ENCODE peak calls at places on chromosomes 13 and 19, in nine cellular contexts. One of them, this sample, is unnamed.

GRCh38 chr13:33285420-33286124 is at the start of gene STARD13:
- DNase-seq in body of pancreas: peak
- DNase-seq in dorsolateral prefrontal cortex: peak
- DNase-seq in anterior cingulate cortex: peak
- DNase-seq in stimulated activated CD8-positive, alpha-beta memory T cell treated with anti-CD3 and anti-CD28 coated beads, Interleukin-15, amount 100 ng/mL, for 24 hours: no peak
- DNase-seq in RPMI7951: peak
- DNase-seq in stimulated activated CD4-positive, alpha-beta T cell treated with anti-CD3 and anti-CD28 coated beads, Interleukin-1b, Interleukin-23, amount 100 ng/mL, for 1 hour: no peak
- DNase-seq in upper lobe of left lung: no peak
- DNase-seq in HS-5: peak
- DNase-seq in this sample: no peak

GRCh38 chr13:40456397-40456958 is 210.0 kb downstream of the FOXO1 start:
- DNase-seq in body of pancreas: no peak
- DNase-seq in dorsolateral prefrontal cortex: no peak
- DNase-seq in anterior cingulate cortex: no peak
- DNase-seq in stimulated activated CD8-positive, alpha-beta memory T cell treated with anti-CD3 and anti-CD28 coated beads, Interleukin-15, amount 100 ng/mL, for 24 hours: no peak
- DNase-seq in RPMI7951: no peak
- DNase-seq in stimulated activated CD4-positive, alpha-beta T cell treated with anti-CD3 and anti-CD28 coated beads, Interleukin-1b, Interleukin-23, amount 100 ng/mL, for 1 hour: no peak
- DNase-seq in upper lobe of left lung: no peak
- DNase-seq in HS-5: no peak
- DNase-seq in this sample: no peak

GRCh38 chr13:43153436-43154082 is 130.2 kb downstream of the DNAJC15 start:
- DNase-seq in body of pancreas: no peak
- DNase-seq in dorsolateral prefrontal cortex: no peak
- DNase-seq in anterior cingulate cortex: no peak
- DNase-seq in stimulated activated CD8-positive, alpha-beta memory T cell treated with anti-CD3 and anti-CD28 coated beads, Interleukin-15, amount 100 ng/mL, for 24 hours: no peak
- DNase-seq in RPMI7951: peak
- DNase-seq in stimulated activated CD4-positive, alpha-beta T cell treated with anti-CD3 and anti-CD28 coated beads, Interleukin-1b, Interleukin-23, amount 100 ng/mL, for 1 hour: no peak
- DNase-seq in upper lobe of left lung: no peak
- DNase-seq in HS-5: peak
- DNase-seq in this sample: no peak

GRCh38 chr19:50460161-50460765 is 16.0 kb upstream of the EMC10 start:
- DNase-seq in body of pancreas: no peak
- DNase-seq in dorsolateral prefrontal cortex: no peak
- DNase-seq in anterior cingulate cortex: no peak
- DNase-seq in stimulated activated CD8-positive, alpha-beta memory T cell treated with anti-CD3 and anti-CD28 coated beads, Interleukin-15, amount 100 ng/mL, for 24 hours: no peak
- DNase-seq in RPMI7951: peak
- DNase-seq in stimulated activated CD4-positive, alpha-beta T cell treated with anti-CD3 and anti-CD28 coated beads, Interleukin-1b, Interleukin-23, amount 100 ng/mL, for 1 hour: no peak
- DNase-seq in upper lobe of left lung: no peak
- DNase-seq in HS-5: peak
- DNase-seq in this sample: no peak

GRCh38 chr19:34241513-34242337 is 12.6 kb upstream of the GARRE1 start:
- DNase-seq in body of pancreas: peak
- DNase-seq in dorsolateral prefrontal cortex: no peak
- DNase-seq in anterior cingulate cortex: no peak
- DNase-seq in stimulated activated CD8-positive, alpha-beta memory T cell treated with anti-CD3 and anti-CD28 coated beads, Interleukin-15, amount 100 ng/mL, for 24 hours: no peak
- DNase-seq in RPMI7951: no peak
- DNase-seq in stimulated activated CD4-positive, alpha-beta T cell treated with anti-CD3 and anti-CD28 coated beads, Interleukin-1b, Interleukin-23, amount 100 ng/mL, for 1 hour: no peak
- DNase-seq in upper lobe of left lung: peak
- DNase-seq in HS-5: no peak
- DNase-seq in this sample: peak

GRCh38 chr19:5360003-5360820 is 19.6 kb upstream of the PTPRS start:
- DNase-seq in body of pancreas: no peak
- DNase-seq in dorsolateral prefrontal cortex: no peak
- DNase-seq in anterior cingulate cortex: no peak
- DNase-seq in stimulated activated CD8-positive, alpha-beta memory T cell treated with anti-CD3 and anti-CD28 coated beads, Interleukin-15, amount 100 ng/mL, for 24 hours: no peak
- DNase-seq in RPMI7951: peak
- DNase-seq in stimulated activated CD4-positive, alpha-beta T cell treated with anti-CD3 and anti-CD28 coated beads, Interleukin-1b, Interleukin-23, amount 100 ng/mL, for 1 hour: no peak
- DNase-seq in upper lobe of left lung: no peak
- DNase-seq in HS-5: no peak
- DNase-seq in this sample: no peak

GRCh38 chr19:17294051-17294891 is 9.0 kb downstream of the ABHD8 start:
- DNase-seq in body of pancreas: no peak
- DNase-seq in dorsolateral prefrontal cortex: no peak
- DNase-seq in anterior cingulate cortex: no peak
- DNase-seq in stimulated activated CD8-positive, alpha-beta memory T cell treated with anti-CD3 and anti-CD28 coated beads, Interleukin-15, amount 100 ng/mL, for 24 hours: peak
- DNase-seq in RPMI7951: no peak
- DNase-seq in stimulated activated CD4-positive, alpha-beta T cell treated with anti-CD3 and anti-CD28 coated beads, Interleukin-1b, Interleukin-23, amount 100 ng/mL, for 1 hour: peak
- DNase-seq in upper lobe of left lung: peak
- DNase-seq in HS-5: no peak
- DNase-seq in this sample: peak

GRCh38 chr13:110283661-110284516 is 23.1 kb downstream of the COL4A1 start:
- DNase-seq in body of pancreas: no peak
- DNase-seq in dorsolateral prefrontal cortex: no peak
- DNase-seq in anterior cingulate cortex: no peak
- DNase-seq in stimulated activated CD8-positive, alpha-beta memory T cell treated with anti-CD3 and anti-CD28 coated beads, Interleukin-15, amount 100 ng/mL, for 24 hours: no peak
- DNase-seq in RPMI7951: peak
- DNase-seq in stimulated activated CD4-positive, alpha-beta T cell treated with anti-CD3 and anti-CD28 coated beads, Interleukin-1b, Interleukin-23, amount 100 ng/mL, for 1 hour: no peak
- DNase-seq in upper lobe of left lung: no peak
- DNase-seq in HS-5: no peak
- DNase-seq in this sample: no peak

GRCh38 chr19:38709119-38709518 is 35.2 kb downstream of the CAPN12 start:
- DNase-seq in body of pancreas: no peak
- DNase-seq in dorsolateral prefrontal cortex: no peak
- DNase-seq in anterior cingulate cortex: no peak
- DNase-seq in stimulated activated CD8-positive, alpha-beta memory T cell treated with anti-CD3 and anti-CD28 coated beads, Interleukin-15, amount 100 ng/mL, for 24 hours: no peak
- DNase-seq in RPMI7951: no peak
- DNase-seq in stimulated activated CD4-positive, alpha-beta T cell treated with anti-CD3 and anti-CD28 coated beads, Interleukin-1b, Interleukin-23, amount 100 ng/mL, for 1 hour: no peak
- DNase-seq in upper lobe of left lung: no peak
- DNase-seq in HS-5: no peak
- DNase-seq in this sample: no peak

GRCh38 chr13:105846923-105847322 is 688.5 kb downstream of the EFNB2 start:
- DNase-seq in body of pancreas: no peak
- DNase-seq in dorsolateral prefrontal cortex: no peak
- DNase-seq in anterior cingulate cortex: no peak
- DNase-seq in stimulated activated CD8-positive, alpha-beta memory T cell treated with anti-CD3 and anti-CD28 coated beads, Interleukin-15, amount 100 ng/mL, for 24 hours: no peak
- DNase-seq in RPMI7951: no peak
- DNase-seq in stimulated activated CD4-positive, alpha-beta T cell treated with anti-CD3 and anti-CD28 coated beads, Interleukin-1b, Interleukin-23, amount 100 ng/mL, for 1 hour: no peak
- DNase-seq in upper lobe of left lung: no peak
- DNase-seq in HS-5: no peak
- DNase-seq in this sample: no peak

GRCh38 chr19:54433697-54434096 is 15.3 kb upstream of the LENG8 start:
- DNase-seq in body of pancreas: no peak
- DNase-seq in dorsolateral prefrontal cortex: no peak
- DNase-seq in anterior cingulate cortex: no peak
- DNase-seq in stimulated activated CD8-positive, alpha-beta memory T cell treated with anti-CD3 and anti-CD28 coated beads, Interleukin-15, amount 100 ng/mL, for 24 hours: no peak
- DNase-seq in RPMI7951: no peak
- DNase-seq in stimulated activated CD4-positive, alpha-beta T cell treated with anti-CD3 and anti-CD28 coated beads, Interleukin-1b, Interleukin-23, amount 100 ng/mL, for 1 hour: no peak
- DNase-seq in upper lobe of left lung: no peak
- DNase-seq in HS-5: no peak
- DNase-seq in this sample: no peak

GRCh38 chr13:78341032-78341431 is 262.3 kb downstream of the POU4F1 start:
- DNase-seq in body of pancreas: no peak
- DNase-seq in dorsolateral prefrontal cortex: no peak
- DNase-seq in anterior cingulate cortex: no peak
- DNase-seq in stimulated activated CD8-positive, alpha-beta memory T cell treated with anti-CD3 and anti-CD28 coated beads, Interleukin-15, amount 100 ng/mL, for 24 hours: no peak
- DNase-seq in RPMI7951: no peak
- DNase-seq in stimulated activated CD4-positive, alpha-beta T cell treated with anti-CD3 and anti-CD28 coated beads, Interleukin-1b, Interleukin-23, amount 100 ng/mL, for 1 hour: no peak
- DNase-seq in upper lobe of left lung: no peak
- DNase-seq in HS-5: no peak
- DNase-seq in this sample: no peak

GRCh38 chr19:52366414-52366824 is 3.3 kb upstream of the ZNF880 start:
- DNase-seq in body of pancreas: no peak
- DNase-seq in dorsolateral prefrontal cortex: no peak
- DNase-seq in anterior cingulate cortex: no peak
- DNase-seq in stimulated activated CD8-positive, alpha-beta memory T cell treated with anti-CD3 and anti-CD28 coated beads, Interleukin-15, amount 100 ng/mL, for 24 hours: no peak
- DNase-seq in RPMI7951: no peak
- DNase-seq in stimulated activated CD4-positive, alpha-beta T cell treated with anti-CD3 and anti-CD28 coated beads, Interleukin-1b, Interleukin-23, amount 100 ng/mL, for 1 hour: no peak
- DNase-seq in upper lobe of left lung: no peak
- DNase-seq in HS-5: no peak
- DNase-seq in this sample: no peak

GRCh38 chr13:33676700-33677048 is 141.3 kb upstream of the RFC3 start:
- DNase-seq in body of pancreas: peak
- DNase-seq in dorsolateral prefrontal cortex: no peak
- DNase-seq in anterior cingulate cortex: peak
- DNase-seq in stimulated activated CD8-positive, alpha-beta memory T cell treated with anti-CD3 and anti-CD28 coated beads, Interleukin-15, amount 100 ng/mL, for 24 hours: no peak
- DNase-seq in RPMI7951: peak
- DNase-seq in stimulated activated CD4-positive, alpha-beta T cell treated with anti-CD3 and anti-CD28 coated beads, Interleukin-1b, Interleukin-23, amount 100 ng/mL, for 1 hour: no peak
- DNase-seq in upper lobe of left lung: no peak
- DNase-seq in HS-5: no peak
- DNase-seq in this sample: peak

GRCh38 chr13:32731576-32731975 is 145.3 kb downstream of the PDS5B start:
- DNase-seq in body of pancreas: no peak
- DNase-seq in dorsolateral prefrontal cortex: no peak
- DNase-seq in anterior cingulate cortex: no peak
- DNase-seq in stimulated activated CD8-positive, alpha-beta memory T cell treated with anti-CD3 and anti-CD28 coated beads, Interleukin-15, amount 100 ng/mL, for 24 hours: no peak
- DNase-seq in RPMI7951: peak
- DNase-seq in stimulated activated CD4-positive, alpha-beta T cell treated with anti-CD3 and anti-CD28 coated beads, Interleukin-1b, Interleukin-23, amount 100 ng/mL, for 1 hour: no peak
- DNase-seq in upper lobe of left lung: no peak
- DNase-seq in HS-5: no peak
- DNase-seq in this sample: no peak

GRCh38 chr13:77779461-77780272 is 82.2 kb downstream of the SLAIN1 start:
- DNase-seq in body of pancreas: peak
- DNase-seq in dorsolateral prefrontal cortex: no peak
- DNase-seq in anterior cingulate cortex: no peak
- DNase-seq in stimulated activated CD8-positive, alpha-beta memory T cell treated with anti-CD3 and anti-CD28 coated beads, Interleukin-15, amount 100 ng/mL, for 24 hours: no peak
- DNase-seq in RPMI7951: peak
- DNase-seq in stimulated activated CD4-positive, alpha-beta T cell treated with anti-CD3 and anti-CD28 coated beads, Interleukin-1b, Interleukin-23, amount 100 ng/mL, for 1 hour: no peak
- DNase-seq in upper lobe of left lung: no peak
- DNase-seq in HS-5: no peak
- DNase-seq in this sample: peak

GRCh38 chr13:45545686-45546409 is 69.7 kb downstream of the ERICH6B start:
- DNase-seq in body of pancreas: no peak
- DNase-seq in dorsolateral prefrontal cortex: no peak
- DNase-seq in anterior cingulate cortex: no peak
- DNase-seq in stimulated activated CD8-positive, alpha-beta memory T cell treated with anti-CD3 and anti-CD28 coated beads, Interleukin-15, amount 100 ng/mL, for 24 hours: no peak
- DNase-seq in RPMI7951: no peak
- DNase-seq in stimulated activated CD4-positive, alpha-beta T cell treated with anti-CD3 and anti-CD28 coated beads, Interleukin-1b, Interleukin-23, amount 100 ng/mL, for 1 hour: no peak
- DNase-seq in upper lobe of left lung: no peak
- DNase-seq in HS-5: no peak
- DNase-seq in this sample: no peak

GRCh38 chr19:19871932-19872331 is 6.2 kb downstream of the ZNF253 start:
- DNase-seq in body of pancreas: no peak
- DNase-seq in dorsolateral prefrontal cortex: no peak
- DNase-seq in anterior cingulate cortex: no peak
- DNase-seq in stimulated activated CD8-positive, alpha-beta memory T cell treated with anti-CD3 and anti-CD28 coated beads, Interleukin-15, amount 100 ng/mL, for 24 hours: no peak
- DNase-seq in RPMI7951: no peak
- DNase-seq in stimulated activated CD4-positive, alpha-beta T cell treated with anti-CD3 and anti-CD28 coated beads, Interleukin-1b, Interleukin-23, amount 100 ng/mL, for 1 hour: no peak
- DNase-seq in upper lobe of left lung: no peak
- DNase-seq in HS-5: no peak
- DNase-seq in this sample: no peak

GRCh38 chr13:113327391-113327765 is 30.3 kb downstream of the LAMP1 start:
- DNase-seq in body of pancreas: no peak
- DNase-seq in dorsolateral prefrontal cortex: no peak
- DNase-seq in anterior cingulate cortex: no peak
- DNase-seq in stimulated activated CD8-positive, alpha-beta memory T cell treated with anti-CD3 and anti-CD28 coated beads, Interleukin-15, amount 100 ng/mL, for 24 hours: no peak
- DNase-seq in RPMI7951: no peak
- DNase-seq in stimulated activated CD4-positive, alpha-beta T cell treated with anti-CD3 and anti-CD28 coated beads, Interleukin-1b, Interleukin-23, amount 100 ng/mL, for 1 hour: no peak
- DNase-seq in upper lobe of left lung: no peak
- DNase-seq in HS-5: no peak
- DNase-seq in this sample: no peak

GRCh38 chr19:47109541-47110375 is 3.8 kb downstream of the ZC3H4 start:
- DNase-seq in body of pancreas: no peak
- DNase-seq in dorsolateral prefrontal cortex: no peak
- DNase-seq in anterior cingulate cortex: no peak
- DNase-seq in stimulated activated CD8-positive, alpha-beta memory T cell treated with anti-CD3 and anti-CD28 coated beads, Interleukin-15, amount 100 ng/mL, for 24 hours: no peak
- DNase-seq in RPMI7951: peak
- DNase-seq in stimulated activated CD4-positive, alpha-beta T cell treated with anti-CD3 and anti-CD28 coated beads, Interleukin-1b, Interleukin-23, amount 100 ng/mL, for 1 hour: no peak
- DNase-seq in upper lobe of left lung: no peak
- DNase-seq in HS-5: no peak
- DNase-seq in this sample: no peak

GRCh38 chr19:27762933-27763332 is 1450.0 kb downstream of the UQCRFS1 start:
- DNase-seq in body of pancreas: no peak
- DNase-seq in dorsolateral prefrontal cortex: no peak
- DNase-seq in anterior cingulate cortex: no peak
- DNase-seq in stimulated activated CD8-positive, alpha-beta memory T cell treated with anti-CD3 and anti-CD28 coated beads, Interleukin-15, amount 100 ng/mL, for 24 hours: no peak
- DNase-seq in RPMI7951: no peak
- DNase-seq in stimulated activated CD4-positive, alpha-beta T cell treated with anti-CD3 and anti-CD28 coated beads, Interleukin-1b, Interleukin-23, amount 100 ng/mL, for 1 hour: no peak
- DNase-seq in upper lobe of left lung: no peak
- DNase-seq in HS-5: no peak
- DNase-seq in this sample: no peak

GRCh38 chr19:10653482-10653731 is 739 bp upstream of the ILF3 start:
- DNase-seq in body of pancreas: no peak
- DNase-seq in dorsolateral prefrontal cortex: no peak
- DNase-seq in anterior cingulate cortex: no peak
- DNase-seq in stimulated activated CD8-positive, alpha-beta memory T cell treated with anti-CD3 and anti-CD28 coated beads, Interleukin-15, amount 100 ng/mL, for 24 hours: no peak
- DNase-seq in RPMI7951: no peak
- DNase-seq in stimulated activated CD4-positive, alpha-beta T cell treated with anti-CD3 and anti-CD28 coated beads, Interleukin-1b, Interleukin-23, amount 100 ng/mL, for 1 hour: no peak
- DNase-seq in upper lobe of left lung: no peak
- DNase-seq in HS-5: no peak
- DNase-seq in this sample: no peak

GRCh38 chr13:87999791-88000190 is 328.6 kb downstream of the SLITRK5 start:
- DNase-seq in body of pancreas: no peak
- DNase-seq in dorsolateral prefrontal cortex: no peak
- DNase-seq in anterior cingulate cortex: no peak
- DNase-seq in stimulated activated CD8-positive, alpha-beta memory T cell treated with anti-CD3 and anti-CD28 coated beads, Interleukin-15, amount 100 ng/mL, for 24 hours: no peak
- DNase-seq in RPMI7951: no peak
- DNase-seq in stimulated activated CD4-positive, alpha-beta T cell treated with anti-CD3 and anti-CD28 coated beads, Interleukin-1b, Interleukin-23, amount 100 ng/mL, for 1 hour: no peak
- DNase-seq in upper lobe of left lung: no peak
- DNase-seq in HS-5: no peak
- DNase-seq in this sample: peak

GRCh38 chr13:99256709-99257108 is 1.5 kb downstream of the GPR18 start:
- DNase-seq in body of pancreas: no peak
- DNase-seq in dorsolateral prefrontal cortex: no peak
- DNase-seq in anterior cingulate cortex: no peak
- DNase-seq in stimulated activated CD8-positive, alpha-beta memory T cell treated with anti-CD3 and anti-CD28 coated beads, Interleukin-15, amount 100 ng/mL, for 24 hours: no peak
- DNase-seq in RPMI7951: no peak
- DNase-seq in stimulated activated CD4-positive, alpha-beta T cell treated with anti-CD3 and anti-CD28 coated beads, Interleukin-1b, Interleukin-23, amount 100 ng/mL, for 1 hour: no peak
- DNase-seq in upper lobe of left lung: no peak
- DNase-seq in HS-5: no peak
- DNase-seq in this sample: no peak

GRCh38 chr13:62629618-62630017 is 1214.0 kb upstream of the PCDH20 start:
- DNase-seq in body of pancreas: peak
- DNase-seq in dorsolateral prefrontal cortex: no peak
- DNase-seq in anterior cingulate cortex: no peak
- DNase-seq in stimulated activated CD8-positive, alpha-beta memory T cell treated with anti-CD3 and anti-CD28 coated beads, Interleukin-15, amount 100 ng/mL, for 24 hours: no peak
- DNase-seq in RPMI7951: no peak
- DNase-seq in stimulated activated CD4-positive, alpha-beta T cell treated with anti-CD3 and anti-CD28 coated beads, Interleukin-1b, Interleukin-23, amount 100 ng/mL, for 1 hour: no peak
- DNase-seq in upper lobe of left lung: no peak
- DNase-seq in HS-5: no peak
- DNase-seq in this sample: no peak

GRCh38 chr19:33774751-33775150 is 21.9 kb upstream of the KCTD15 start:
- DNase-seq in body of pancreas: no peak
- DNase-seq in dorsolateral prefrontal cortex: no peak
- DNase-seq in anterior cingulate cortex: no peak
- DNase-seq in stimulated activated CD8-positive, alpha-beta memory T cell treated with anti-CD3 and anti-CD28 coated beads, Interleukin-15, amount 100 ng/mL, for 24 hours: no peak
- DNase-seq in RPMI7951: no peak
- DNase-seq in stimulated activated CD4-positive, alpha-beta T cell treated with anti-CD3 and anti-CD28 coated beads, Interleukin-1b, Interleukin-23, amount 100 ng/mL, for 1 hour: no peak
- DNase-seq in upper lobe of left lung: no peak
- DNase-seq in HS-5: no peak
- DNase-seq in this sample: no peak

GRCh38 chr19:55091126-55091910 is 15.6 kb downstream of the EPS8L1 start:
- DNase-seq in body of pancreas: no peak
- DNase-seq in dorsolateral prefrontal cortex: no peak
- DNase-seq in anterior cingulate cortex: no peak
- DNase-seq in stimulated activated CD8-positive, alpha-beta memory T cell treated with anti-CD3 and anti-CD28 coated beads, Interleukin-15, amount 100 ng/mL, for 24 hours: no peak
- DNase-seq in RPMI7951: no peak
- DNase-seq in stimulated activated CD4-positive, alpha-beta T cell treated with anti-CD3 and anti-CD28 coated beads, Interleukin-1b, Interleukin-23, amount 100 ng/mL, for 1 hour: no peak
- DNase-seq in upper lobe of left lung: peak
- DNase-seq in HS-5: no peak
- DNase-seq in this sample: no peak

GRCh38 chr19:47713046-47714021 is at the start of gene EHD2:
- DNase-seq in body of pancreas: peak
- DNase-seq in dorsolateral prefrontal cortex: no peak
- DNase-seq in anterior cingulate cortex: no peak
- DNase-seq in stimulated activated CD8-positive, alpha-beta memory T cell treated with anti-CD3 and anti-CD28 coated beads, Interleukin-15, amount 100 ng/mL, for 24 hours: peak
- DNase-seq in RPMI7951: peak
- DNase-seq in stimulated activated CD4-positive, alpha-beta T cell treated with anti-CD3 and anti-CD28 coated beads, Interleukin-1b, Interleukin-23, amount 100 ng/mL, for 1 hour: peak
- DNase-seq in upper lobe of left lung: peak
- DNase-seq in HS-5: no peak
- DNase-seq in this sample: no peak

GRCh38 chr19:35155441-35155840 is 906 bp downstream of the FXYD5 start:
- DNase-seq in body of pancreas: no peak
- DNase-seq in dorsolateral prefrontal cortex: no peak
- DNase-seq in anterior cingulate cortex: no peak
- DNase-seq in stimulated activated CD8-positive, alpha-beta memory T cell treated with anti-CD3 and anti-CD28 coated beads, Interleukin-15, amount 100 ng/mL, for 24 hours: no peak
- DNase-seq in RPMI7951: no peak
- DNase-seq in stimulated activated CD4-positive, alpha-beta T cell treated with anti-CD3 and anti-CD28 coated beads, Interleukin-1b, Interleukin-23, amount 100 ng/mL, for 1 hour: no peak
- DNase-seq in upper lobe of left lung: no peak
- DNase-seq in HS-5: no peak
- DNase-seq in this sample: no peak

GRCh38 chr13:99749627-99750026 is 221.9 kb downstream of the ZIC5 start:
- DNase-seq in body of pancreas: no peak
- DNase-seq in dorsolateral prefrontal cortex: no peak
- DNase-seq in anterior cingulate cortex: no peak
- DNase-seq in stimulated activated CD8-positive, alpha-beta memory T cell treated with anti-CD3 and anti-CD28 coated beads, Interleukin-15, amount 100 ng/mL, for 24 hours: no peak
- DNase-seq in RPMI7951: no peak
- DNase-seq in stimulated activated CD4-positive, alpha-beta T cell treated with anti-CD3 and anti-CD28 coated beads, Interleukin-1b, Interleukin-23, amount 100 ng/mL, for 1 hour: no peak
- DNase-seq in upper lobe of left lung: no peak
- DNase-seq in HS-5: no peak
- DNase-seq in this sample: no peak

GRCh38 chr13:109212630-109213029 is 573.8 kb downstream of the IRS2 start:
- DNase-seq in body of pancreas: no peak
- DNase-seq in dorsolateral prefrontal cortex: no peak
- DNase-seq in anterior cingulate cortex: no peak
- DNase-seq in stimulated activated CD8-positive, alpha-beta memory T cell treated with anti-CD3 and anti-CD28 coated beads, Interleukin-15, amount 100 ng/mL, for 24 hours: no peak
- DNase-seq in RPMI7951: no peak
- DNase-seq in stimulated activated CD4-positive, alpha-beta T cell treated with anti-CD3 and anti-CD28 coated beads, Interleukin-1b, Interleukin-23, amount 100 ng/mL, for 1 hour: no peak
- DNase-seq in upper lobe of left lung: no peak
- DNase-seq in HS-5: no peak
- DNase-seq in this sample: no peak